ENCODE peak calls at places on chromosomes 6 and 20, in seven cellular contexts. One of them, this sample, is unnamed.

GRCh38 chr6:90217621-90218496 is 78.8 kb downstream of the BACH2 start:
- DNase-seq in GM12864: no peak
- DNase-seq in M059J: peak
- DNase-seq in transverse colon: no peak
- DNase-seq in suprapubic skin: no peak
- DNase-seq in stimulated activated CD4-positive, alpha-beta T cell treated with anti-CD3 and anti-CD28 coated beads, Interleukin-1b, Interleukin-23, amount 100 ng/mL, for 4 hours: no peak
- DNase-seq in T-helper 22 cell: no peak
- DNase-seq in this sample: peak

GRCh38 chr20:34415079-34415478 is 52.0 kb downstream of the ITCH start:
- DNase-seq in suprapubic skin: no peak
- DNase-seq in transverse colon: peak
- DNase-seq in stimulated activated CD4-positive, alpha-beta T cell treated with anti-CD3 and anti-CD28 coated beads, Interleukin-1b, Interleukin-23, amount 100 ng/mL, for 4 hours: no peak
- DNase-seq in T-helper 22 cell: no peak
- DNase-seq in GM12864: peak
- DNase-seq in M059J: no peak
- DNase-seq in this sample: no peak

GRCh38 chr6:33798343-33798848 is 5.4 kb downstream of the MLN start:
- DNase-seq in stimulated activated CD4-positive, alpha-beta T cell treated with anti-CD3 and anti-CD28 coated beads, Interleukin-1b, Interleukin-23, amount 100 ng/mL, for 4 hours: no peak
- DNase-seq in suprapubic skin: no peak
- DNase-seq in GM12864: no peak
- DNase-seq in transverse colon: no peak
- DNase-seq in M059J: no peak
- DNase-seq in T-helper 22 cell: no peak
- DNase-seq in this sample: no peak

GRCh38 chr6:156068870-156069269 is 613.2 kb upstream of the NOX3 start:
- DNase-seq in stimulated activated CD4-positive, alpha-beta T cell treated with anti-CD3 and anti-CD28 coated beads, Interleukin-1b, Interleukin-23, amount 100 ng/mL, for 4 hours: no peak
- DNase-seq in transverse colon: no peak
- DNase-seq in M059J: no peak
- DNase-seq in GM12864: no peak
- DNase-seq in suprapubic skin: no peak
- DNase-seq in T-helper 22 cell: no peak
- DNase-seq in this sample: no peak

GRCh38 chr20:389220-389619 is 8.7 kb downstream of the TRIB3 start:
- DNase-seq in T-helper 22 cell: no peak
- DNase-seq in M059J: no peak
- DNase-seq in transverse colon: no peak
- DNase-seq in stimulated activated CD4-positive, alpha-beta T cell treated with anti-CD3 and anti-CD28 coated beads, Interleukin-1b, Interleukin-23, amount 100 ng/mL, for 4 hours: no peak
- DNase-seq in GM12864: no peak
- DNase-seq in suprapubic skin: no peak
- DNase-seq in this sample: no peak

GRCh38 chr6:124869412-124869811 is 92.8 kb upstream of the RNF217 start:
- DNase-seq in suprapubic skin: no peak
- DNase-seq in T-helper 22 cell: no peak
- DNase-seq in stimulated activated CD4-positive, alpha-beta T cell treated with anti-CD3 and anti-CD28 coated beads, Interleukin-1b, Interleukin-23, amount 100 ng/mL, for 4 hours: no peak
- DNase-seq in GM12864: no peak
- DNase-seq in M059J: peak
- DNase-seq in transverse colon: no peak
- DNase-seq in this sample: no peak

GRCh38 chr6:90199900-90200299 is 96.7 kb downstream of the BACH2 start:
- DNase-seq in GM12864: no peak
- DNase-seq in transverse colon: no peak
- DNase-seq in suprapubic skin: no peak
- DNase-seq in stimulated activated CD4-positive, alpha-beta T cell treated with anti-CD3 and anti-CD28 coated beads, Interleukin-1b, Interleukin-23, amount 100 ng/mL, for 4 hours: no peak
- DNase-seq in M059J: no peak
- DNase-seq in T-helper 22 cell: no peak
- DNase-seq in this sample: no peak

GRCh38 chr6:157089851-157090250 is 233.5 kb downstream of the TMEM242 start:
- DNase-seq in T-helper 22 cell: no peak
- DNase-seq in M059J: no peak
- DNase-seq in suprapubic skin: no peak
- DNase-seq in transverse colon: no peak
- DNase-seq in GM12864: no peak
- DNase-seq in stimulated activated CD4-positive, alpha-beta T cell treated with anti-CD3 and anti-CD28 coated beads, Interleukin-1b, Interleukin-23, amount 100 ng/mL, for 4 hours: no peak
- DNase-seq in this sample: no peak

GRCh38 chr20:57198359-57199072 is 67.9 kb downstream of the BMP7 start:
- DNase-seq in stimulated activated CD4-positive, alpha-beta T cell treated with anti-CD3 and anti-CD28 coated beads, Interleukin-1b, Interleukin-23, amount 100 ng/mL, for 4 hours: no peak
- DNase-seq in transverse colon: no peak
- DNase-seq in T-helper 22 cell: no peak
- DNase-seq in suprapubic skin: no peak
- DNase-seq in M059J: peak
- DNase-seq in GM12864: no peak
- DNase-seq in this sample: peak